ENCODE peak calls at places on chromosomes 1 and 21, in five cellular contexts. One of them, this sample, is unnamed.

GRCh38 chr1:185421485-185422100 is 104.5 kb upstream of the IVNS1ABP start:
- DNase-seq in OCI-LY7: no peak
- DNase-seq in IMR-90: no peak
- DNase-seq in GM23248: peak
- DNase-seq in neuronal stem cell: no peak
- DNase-seq in this sample: no peak

GRCh38 chr21:39575778-39576177 is 37.0 kb upstream of the B3GALT5 start:
- DNase-seq in OCI-LY7: no peak
- DNase-seq in IMR-90: no peak
- DNase-seq in GM23248: no peak
- DNase-seq in neuronal stem cell: no peak
- DNase-seq in this sample: no peak

GRCh38 chr1:225300381-225300780 is 127.5 kb downstream of the LBR start:
- DNase-seq in OCI-LY7: no peak
- DNase-seq in IMR-90: no peak
- DNase-seq in GM23248: no peak
- DNase-seq in neuronal stem cell: no peak
- DNase-seq in this sample: no peak

GRCh38 chr1:197029749-197030148 is 37.3 kb downstream of the F13B start:
- DNase-seq in OCI-LY7: no peak
- DNase-seq in IMR-90: peak
- DNase-seq in GM23248: peak
- DNase-seq in neuronal stem cell: no peak
- DNase-seq in this sample: no peak

GRCh38 chr1:208174736-208175507 is 69.3 kb downstream of the PLXNA2 start:
- DNase-seq in OCI-LY7: no peak
- DNase-seq in IMR-90: peak
- DNase-seq in GM23248: peak
- DNase-seq in neuronal stem cell: no peak
- DNase-seq in this sample: peak

GRCh38 chr21:32113486-32113885 is 165.4 kb downstream of the MIS18A start:
- DNase-seq in OCI-LY7: no peak
- DNase-seq in IMR-90: no peak
- DNase-seq in GM23248: no peak
- DNase-seq in neuronal stem cell: no peak
- DNase-seq in this sample: no peak

GRCh38 chr1:17992800-17993199 is 114.8 kb upstream of the IGSF21 start:
- DNase-seq in OCI-LY7: no peak
- DNase-seq in IMR-90: no peak
- DNase-seq in GM23248: no peak
- DNase-seq in neuronal stem cell: no peak
- DNase-seq in this sample: no peak

GRCh38 chr1:10171105-10171767 is 39.1 kb upstream of the KIF1B start:
- DNase-seq in OCI-LY7: no peak
- DNase-seq in IMR-90: no peak
- DNase-seq in GM23248: no peak
- DNase-seq in neuronal stem cell: no peak
- DNase-seq in this sample: no peak

GRCh38 chr1:36157115-36157903 is 1.3 kb downstream of the MAP7D1 start:
- DNase-seq in OCI-LY7: no peak
- DNase-seq in IMR-90: no peak
- DNase-seq in GM23248: peak
- DNase-seq in neuronal stem cell: no peak
- DNase-seq in this sample: peak

GRCh38 chr1:16012590-16013219 is 5.1 kb downstream of the HSPB7 start:
- DNase-seq in OCI-LY7: peak
- DNase-seq in IMR-90: peak
- DNase-seq in GM23248: peak
- DNase-seq in neuronal stem cell: no peak
- DNase-seq in this sample: peak

GRCh38 chr1:206735553-206736031 is 35.0 kb upstream of the IL19 start:
- DNase-seq in OCI-LY7: no peak
- DNase-seq in IMR-90: peak
- DNase-seq in GM23248: peak
- DNase-seq in neuronal stem cell: no peak
- DNase-seq in this sample: peak

GRCh38 chr1:3858231-3858981 is 1.1 kb downstream of the DFFB start:
- DNase-seq in OCI-LY7: peak
- DNase-seq in IMR-90: peak
- DNase-seq in GM23248: peak
- DNase-seq in neuronal stem cell: no peak
- DNase-seq in this sample: peak

GRCh38 chr1:166884040-166884642 is 8.1 kb upstream of the TADA1 start:
- DNase-seq in OCI-LY7: no peak
- DNase-seq in IMR-90: peak
- DNase-seq in GM23248: peak
- DNase-seq in neuronal stem cell: peak
- DNase-seq in this sample: peak

GRCh38 chr1:54397090-54397591 is 9.1 kb downstream of the SSBP3 start:
- DNase-seq in OCI-LY7: no peak
- DNase-seq in IMR-90: no peak
- DNase-seq in GM23248: no peak
- DNase-seq in neuronal stem cell: no peak
- DNase-seq in this sample: no peak

GRCh38 chr1:12080156-12080555 is 17.1 kb downstream of the TNFRSF8 start:
- DNase-seq in OCI-LY7: no peak
- DNase-seq in IMR-90: no peak
- DNase-seq in GM23248: no peak
- DNase-seq in neuronal stem cell: no peak
- DNase-seq in this sample: no peak

GRCh38 chr1:3070654-3071506 is 1.9 kb downstream of the PRDM16 start:
- DNase-seq in OCI-LY7: no peak
- DNase-seq in IMR-90: no peak
- DNase-seq in GM23248: peak
- DNase-seq in neuronal stem cell: no peak
- DNase-seq in this sample: no peak

GRCh38 chr1:76115186-76115585 is 40.6 kb downstream of the ST6GALNAC3 start:
- DNase-seq in OCI-LY7: no peak
- DNase-seq in IMR-90: no peak
- DNase-seq in GM23248: no peak
- DNase-seq in neuronal stem cell: no peak
- DNase-seq in this sample: no peak

GRCh38 chr1:219990782-219991510 is 55.4 kb downstream of the EPRS1 start:
- DNase-seq in OCI-LY7: peak
- DNase-seq in IMR-90: peak
- DNase-seq in GM23248: peak
- DNase-seq in neuronal stem cell: peak
- DNase-seq in this sample: peak

GRCh38 chr1:1001631-1002300 is 1.9 kb upstream of the HES4 start:
- DNase-seq in OCI-LY7: peak
- DNase-seq in IMR-90: peak
- DNase-seq in GM23248: peak
- DNase-seq in neuronal stem cell: peak
- DNase-seq in this sample: peak

GRCh38 chr1:109838838-109839240 is 71.8 kb upstream of the CSF1 start:
- DNase-seq in OCI-LY7: no peak
- DNase-seq in IMR-90: peak
- DNase-seq in GM23248: peak
- DNase-seq in neuronal stem cell: no peak
- DNase-seq in this sample: peak

GRCh38 chr1:41537788-41538351 is 53.4 kb upstream of the EDN2 start:
- DNase-seq in OCI-LY7: no peak
- DNase-seq in IMR-90: peak
- DNase-seq in GM23248: peak
- DNase-seq in neuronal stem cell: no peak
- DNase-seq in this sample: peak

GRCh38 chr1:101323530-101323929 is 86.7 kb downstream of the S1PR1 start:
- DNase-seq in OCI-LY7: no peak
- DNase-seq in IMR-90: no peak
- DNase-seq in GM23248: no peak
- DNase-seq in neuronal stem cell: no peak
- DNase-seq in this sample: no peak

GRCh38 chr1:64572222-64572900 is 102.4 kb downstream of the CACHD1 start:
- DNase-seq in OCI-LY7: no peak
- DNase-seq in IMR-90: no peak
- DNase-seq in GM23248: no peak
- DNase-seq in neuronal stem cell: no peak
- DNase-seq in this sample: no peak

GRCh38 chr1:213381572-213382084 is 330.6 kb downstream of the RPS6KC1 start:
- DNase-seq in OCI-LY7: no peak
- DNase-seq in IMR-90: peak
- DNase-seq in GM23248: peak
- DNase-seq in neuronal stem cell: no peak
- DNase-seq in this sample: no peak

GRCh38 chr1:203521812-203522211 is 27.9 kb downstream of the OPTC start:
- DNase-seq in OCI-LY7: no peak
- DNase-seq in IMR-90: no peak
- DNase-seq in GM23248: no peak
- DNase-seq in neuronal stem cell: no peak
- DNase-seq in this sample: no peak

GRCh38 chr21:27101533-27101932 is 134.6 kb upstream of the ADAMTS5 start:
- DNase-seq in OCI-LY7: no peak
- DNase-seq in IMR-90: no peak
- DNase-seq in GM23248: no peak
- DNase-seq in neuronal stem cell: no peak
- DNase-seq in this sample: no peak

GRCh38 chr1:113966013-113966412 is 13.3 kb upstream of the OLFML3 start:
- DNase-seq in OCI-LY7: no peak
- DNase-seq in IMR-90: no peak
- DNase-seq in GM23248: peak
- DNase-seq in neuronal stem cell: no peak
- DNase-seq in this sample: no peak

GRCh38 chr1:84253891-84254290 is 47.6 kb upstream of the SAMD13 start:
- DNase-seq in OCI-LY7: no peak
- DNase-seq in IMR-90: peak
- DNase-seq in GM23248: peak
- DNase-seq in neuronal stem cell: no peak
- DNase-seq in this sample: peak

GRCh38 chr1:23720256-23720995 is 22.8 kb upstream of the ELOA start:
- DNase-seq in OCI-LY7: peak
- DNase-seq in IMR-90: peak
- DNase-seq in GM23248: peak
- DNase-seq in neuronal stem cell: no peak
- DNase-seq in this sample: peak

GRCh38 chr1:46725736-46726108 is 6.8 kb upstream of the EFCAB14 start:
- DNase-seq in OCI-LY7: no peak
- DNase-seq in IMR-90: peak
- DNase-seq in GM23248: no peak
- DNase-seq in neuronal stem cell: no peak
- DNase-seq in this sample: no peak

GRCh38 chr1:235127774-235128452 is 724 bp downstream of the TOMM20 start:
- DNase-seq in OCI-LY7: peak
- DNase-seq in IMR-90: no peak
- DNase-seq in GM23248: peak
- DNase-seq in neuronal stem cell: no peak
- DNase-seq in this sample: peak

GRCh38 chr1:228058981-228059535 is 23.4 kb upstream of the ARF1 start:
- DNase-seq in OCI-LY7: no peak
- DNase-seq in IMR-90: no peak
- DNase-seq in GM23248: no peak
- DNase-seq in neuronal stem cell: no peak
- DNase-seq in this sample: no peak

GRCh38 chr1:17540255-17541001 is 930 bp downstream of the ARHGEF10L start:
- DNase-seq in OCI-LY7: no peak
- DNase-seq in IMR-90: no peak
- DNase-seq in GM23248: peak
- DNase-seq in neuronal stem cell: peak
- DNase-seq in this sample: peak

GRCh38 chr1:162632234-162632666 is at the start of gene DDR2:
- DNase-seq in OCI-LY7: no peak
- DNase-seq in IMR-90: peak
- DNase-seq in GM23248: peak
- DNase-seq in neuronal stem cell: no peak
- DNase-seq in this sample: peak

GRCh38 chr21:43925096-43925481 is 60.1 kb downstream of the AGPAT3 start:
- DNase-seq in OCI-LY7: no peak
- DNase-seq in IMR-90: no peak
- DNase-seq in GM23248: no peak
- DNase-seq in neuronal stem cell: no peak
- DNase-seq in this sample: no peak

GRCh38 chr21:25421327-25422028 is 185.8 kb downstream of the MRPL39 start:
- DNase-seq in OCI-LY7: peak
- DNase-seq in IMR-90: peak
- DNase-seq in GM23248: peak
- DNase-seq in neuronal stem cell: peak
- DNase-seq in this sample: peak

GRCh38 chr1:46647611-46648010 is 20.6 kb downstream of the ATPAF1 start:
- DNase-seq in OCI-LY7: no peak
- DNase-seq in IMR-90: no peak
- DNase-seq in GM23248: no peak
- DNase-seq in neuronal stem cell: no peak
- DNase-seq in this sample: no peak

GRCh38 chr1:26335774-26336476 is 18.0 kb downstream of the CRYBG2 start:
- DNase-seq in OCI-LY7: no peak
- DNase-seq in IMR-90: no peak
- DNase-seq in GM23248: no peak
- DNase-seq in neuronal stem cell: no peak
- DNase-seq in this sample: no peak
- H2AFZ ChIP-seq in OCI-LY7: peak
- H2AFZ ChIP-seq in IMR-90: peak
- H2AFZ ChIP-seq in GM23248: peak
- H2AFZ ChIP-seq in neuronal stem cell: peak
- H2AFZ ChIP-seq in this sample: peak

GRCh38 chr1:39625009-39625408 is 14.4 kb downstream of the HEYL start:
- DNase-seq in OCI-LY7: no peak
- DNase-seq in IMR-90: no peak
- DNase-seq in GM23248: no peak
- DNase-seq in neuronal stem cell: no peak
- DNase-seq in this sample: no peak
- H3K4me2 ChIP-seq in OCI-LY7: no peak
- H3K4me2 ChIP-seq in IMR-90: no peak
- H3K4me2 ChIP-seq in GM23248: no peak
- H3K4me2 ChIP-seq in neuronal stem cell: no peak
- H3K4me2 ChIP-seq in this sample: no peak

DNA sequence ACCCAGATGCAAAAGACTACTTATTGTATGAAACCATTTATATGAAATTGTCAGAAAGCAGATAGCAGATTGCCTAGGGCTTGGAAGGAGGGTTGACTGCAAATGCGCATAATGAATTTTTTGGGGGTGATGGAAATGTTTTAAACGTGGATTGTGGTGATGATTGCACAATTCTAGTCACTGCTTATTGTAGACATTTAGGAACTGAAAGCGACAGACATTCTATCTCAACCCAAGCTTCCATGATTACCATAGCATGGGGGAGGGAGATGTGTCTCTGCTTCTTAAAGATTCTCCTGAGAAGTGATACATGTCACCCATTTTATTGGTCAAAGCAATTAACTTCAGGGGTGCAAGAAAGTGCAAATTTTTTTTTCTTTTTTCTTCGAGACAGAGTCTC is 2.8 kb upstream of the MTF2 start:
- DNase-seq in OCI-LY7: no peak
- DNase-seq in IMR-90: no peak
- DNase-seq in GM23248: no peak
- DNase-seq in neuronal stem cell: no peak
- DNase-seq in this sample: no peak
- H2AFZ ChIP-seq in OCI-LY7: peak
- H2AFZ ChIP-seq in IMR-90: no peak
- H2AFZ ChIP-seq in GM23248: no peak
- H2AFZ ChIP-seq in neuronal stem cell: no peak
- H2AFZ ChIP-seq in this sample: no peak

GRCh38 chr21:33196956-33197374 is 32.8 kb upstream of the IFNAR2 start:
- DNase-seq in OCI-LY7: peak
- DNase-seq in IMR-90: peak
- DNase-seq in GM23248: peak
- DNase-seq in neuronal stem cell: peak
- DNase-seq in this sample: peak
- H3K4me2 ChIP-seq in OCI-LY7: no peak
- H3K4me2 ChIP-seq in IMR-90: peak
- H3K4me2 ChIP-seq in GM23248: peak
- H3K4me2 ChIP-seq in neuronal stem cell: no peak
- H3K4me2 ChIP-seq in this sample: no peak

GRCh38 chr1:143720087-143721023 is 251.4 kb downstream of the FAM72C start:
- DNase-seq in OCI-LY7: no peak
- DNase-seq in IMR-90: peak
- DNase-seq in GM23248: peak
- DNase-seq in neuronal stem cell: no peak
- DNase-seq in this sample: no peak
- H2AFZ ChIP-seq in OCI-LY7: no peak
- H2AFZ ChIP-seq in IMR-90: peak
- H2AFZ ChIP-seq in GM23248: peak
- H2AFZ ChIP-seq in neuronal stem cell: peak
- H2AFZ ChIP-seq in this sample: no peak

This sample was measured in mesenchymal stem cell.